ENCODE peak calls at places on chromosome 11, in four cellular contexts. W is retinal pigment epithelial cell, P is NCI-H460, F is GOT3. E is an unnamed sample.

GRCh38 chr11:35661539-35661938 is 1.0 kb upstream of the TRIM44 start:
- DNase-seq in F (no peak), P (no peak), W (no peak), E (no peak)

GRCh38 chr11:17273668-17274321 is 2.7 kb upstream of the NUCB2 start:
- DNase-seq in F (no peak), W (no peak), P (no peak), E (no peak)

GRCh38 chr11:64444838-64445441 is 86.0 kb downstream of the RPS6KA4 start:
- DNase-seq in P (no peak), F (no peak), W (no peak), E (no peak)

GRCh38 chr11:110128161-110128560 is 35.0 kb downstream of the ZC3H12C start:
- DNase-seq in W (peak; percentile 48), F (no peak), P (no peak), E (peak; percentile 88)

GRCh38 chr11:5600374-5600851 is 4.0 kb downstream of the TRIM6 start:
- DNase-seq in W (peak; percentile 74), F (no peak), P (peak; percentile 75), E (peak; percentile 80)

GRCh38 chr11:111823629-111824028 is 47.8 kb downstream of the ALG9 start:
- DNase-seq in P (no peak), W (no peak), F (no peak), E (no peak)

GRCh38 chr11:64170419-64170818 is 4.5 kb upstream of the MACROD1 start:
- DNase-seq in F (no peak), P (no peak), W (no peak), E (no peak)

GRCh38 chr11:115194798-115195101 is 309.5 kb downstream of the CADM1 start:
- DNase-seq in F (no peak), P (no peak), W (no peak), E (no peak)

GRCh38 chr11:63610604-63611394 is 3.4 kb downstream of the PLAAT3 start:
- DNase-seq in W (no peak), F (no peak), P (no peak), E (peak; percentile 73)

GRCh38 chr11:3807856-3808845 is at the start of gene PGAP2:
- DNase-seq in W (no peak), P (peak; percentile 41), F (no peak), E (peak; percentile 87)

GRCh38 chr11:13880719-13881118 is 81.8 kb upstream of the SPON1 start:
- DNase-seq in F (no peak), P (no peak), W (no peak), E (no peak)

GRCh38 chr11:66267379-66268209 is 845 bp upstream of the RAB1B start:
- DNase-seq in P (peak; percentile 53), W (peak; percentile 48), F (peak; percentile 63), E (peak; percentile 93)

GRCh38 chr11:78314753-78315152 is 102.9 kb downstream of the GAB2 start:
- DNase-seq in F (no peak), W (no peak), P (no peak), E (no peak)

GRCh38 chr11:45097721-45098493 is 48.5 kb upstream of the PRDM11 start:
- DNase-seq in F (no peak), W (peak; percentile 16), P (peak; percentile 29), E (peak; percentile 83)

GRCh38 chr11:68340784-68341556 is 28.6 kb downstream of the LRP5 start:
- DNase-seq in W (no peak), P (no peak), F (no peak), E (no peak)

GRCh38 chr11:84407091-84407490 is 1120.9 kb upstream of the CCDC90B start:
- DNase-seq in P (no peak), W (no peak), F (no peak), E (no peak)

GRCh38 chr11:112167145-112167544 is at the start of gene TEX12:
- DNase-seq in W (no peak), P (no peak), F (no peak), E (no peak)

GRCh38 chr11:27255447-27255828 is 107.6 kb downstream of the CCDC34 start:
- DNase-seq in F (no peak), P (no peak), W (no peak), E (no peak)

GRCh38 chr11:117837070-117837776 is 12.7 kb upstream of the FXYD2 start:
- DNase-seq in F (no peak), P (no peak), W (no peak), E (peak; percentile 7)

GRCh38 chr11:5129457-5129877 is 8.7 kb downstream of the OR52A5 start:
- DNase-seq in F (no peak), P (no peak), W (no peak), E (no peak)